ENCODE peak calls at places on chromosomes 16 and 17, in four cellular contexts. O, U, N and I are unnamed samples.

GRCh38 chr17:79988163-79988971 is 47.3 kb downstream of the TBC1D16 start:
- DNase-seq in O (no peak), N (no peak), U (peak), I (no peak)

GRCh38 chr16:21610766-21611165 is 11.4 kb downstream of the METTL9 start:
- DNase-seq in O (no peak), U (no peak), N (no peak), I (no peak)

GRCh38 chr17:20315321-20315720 is 152.0 kb downstream of the LGALS9B start:
- DNase-seq in N (no peak), O (no peak), U (no peak), I (no peak)

GRCh38 chr17:11308550-11308949 is 67.5 kb downstream of the SHISA6 start:
- DNase-seq in N (no peak), U (no peak), O (no peak), I (no peak)

GRCh38 chr17:8126306-8127066 is 2.6 kb upstream of the HES7 start:
- DNase-seq in O (no peak), N (no peak), U (peak), I (peak)

GRCh38 chr17:82094931-82095776 is 2.9 kb downstream of the FASN start:
- DNase-seq in U (no peak), O (no peak), N (no peak), I (no peak)

GRCh38 chr16:64864232-64864803 is 257.5 kb downstream of the CDH11 start:
- DNase-seq in N (no peak), U (no peak), O (no peak), I (no peak)

GRCh38 chr17:63910096-63910495 is 962 bp downstream of the CSHL1 start:
- DNase-seq in N (no peak), U (no peak), O (no peak), I (no peak)

GRCh38 chr17:4648741-4649140 is 7.3 kb upstream of the ALOX15 start:
- DNase-seq in N (no peak), U (peak), O (no peak), I (no peak)

GRCh38 chr17:62680541-62681052 is 53.1 kb downstream of the MRC2 start:
- DNase-seq in N (no peak), O (no peak), U (peak), I (no peak)

GRCh38 chr16:529012-529575 is 1.6 kb downstream of the CAPN15 start:
- DNase-seq in O (no peak), N (no peak), U (no peak), I (no peak)

GRCh38 chr17:57211010-57211411 is 45.3 kb upstream of the MSI2 start:
- DNase-seq in N (no peak), U (no peak), O (no peak), I (no peak)

GRCh38 chr17:1484060-1484535 is 8.4 kb downstream of the MYO1C start:
- DNase-seq in N (no peak), U (no peak), O (no peak), I (no peak)

GRCh38 chr17:9959377-9959981 is 54.4 kb upstream of the RCVRN start:
- DNase-seq in U (peak), O (no peak), N (no peak), I (peak)

GRCh38 chr17:45332989-45333701 is 16.3 kb upstream of the MAP3K14 start:
- DNase-seq in U (no peak), N (no peak), O (no peak), I (no peak)

GRCh38 chr17:66302761-66303626 is 581 bp downstream of the PRKCA start:
- DNase-seq in O (peak), U (peak), N (no peak), I (peak)

GRCh38 chr16:81551821-81552304 is 107.3 kb downstream of the CMIP start:
- DNase-seq in U (no peak), N (no peak), O (no peak), I (no peak)

GRCh38 chr17:338442-339192 is 14.0 kb downstream of the RPH3AL start:
- DNase-seq in U (no peak), N (no peak), O (no peak), I (no peak)